ENCODE peak calls at places on chromosomes 4 and X, in seven cellular contexts. One of them, this sample, is unnamed.

GRCh38 chr4:78691971-78692814 is 84.0 kb upstream of the BMP2K start:
- DNase-seq in CD8-positive, alpha-beta T cell: no peak
- DNase-seq in ovary: no peak
- DNase-seq in hepatocyte: peak; percentile 62
- DNase-seq in HL-60: peak; percentile 56
- DNase-seq in MM.1S: no peak
- DNase-seq in HFF-Myc: no peak
- DNase-seq in this sample: no peak

GRCh38 chr4:151933122-151933827 is 172.5 kb upstream of the GATB start:
- DNase-seq in HFF-Myc: no peak
- DNase-seq in hepatocyte: no peak
- DNase-seq in CD8-positive, alpha-beta T cell: no peak
- DNase-seq in ovary: no peak
- DNase-seq in MM.1S: no peak
- DNase-seq in HL-60: no peak
- DNase-seq in this sample: no peak

GRCh38 chrX:42143866-42144592 is 220.7 kb upstream of the CASK start:
- DNase-seq in ovary: no peak
- DNase-seq in hepatocyte: no peak
- DNase-seq in MM.1S: no peak
- DNase-seq in HFF-Myc: no peak
- DNase-seq in HL-60: no peak
- DNase-seq in CD8-positive, alpha-beta T cell: no peak
- DNase-seq in this sample: no peak

GRCh38 chr4:151744614-151745013 is 16.2 kb downstream of the GATB start:
- DNase-seq in hepatocyte: peak; percentile 63
- DNase-seq in ovary: no peak
- DNase-seq in CD8-positive, alpha-beta T cell: no peak
- DNase-seq in HFF-Myc: peak; percentile 79
- DNase-seq in HL-60: no peak
- DNase-seq in MM.1S: peak; percentile 8
- DNase-seq in this sample: no peak

GRCh38 chr4:132982151-132982550 is 166.9 kb upstream of the PCDH10 start:
- DNase-seq in ovary: no peak
- DNase-seq in HL-60: no peak
- DNase-seq in CD8-positive, alpha-beta T cell: no peak
- DNase-seq in hepatocyte: no peak
- DNase-seq in MM.1S: no peak
- DNase-seq in HFF-Myc: no peak
- DNase-seq in this sample: no peak

GRCh38 chrX:20743054-20743453 is 476.3 kb upstream of the RPS6KA3 start:
- DNase-seq in CD8-positive, alpha-beta T cell: no peak
- DNase-seq in HL-60: no peak
- DNase-seq in MM.1S: no peak
- DNase-seq in hepatocyte: no peak
- DNase-seq in ovary: no peak
- DNase-seq in HFF-Myc: no peak
- DNase-seq in this sample: no peak

GRCh38 chr4:47065099-47065498 is 33.7 kb downstream of the GABRB1 start:
- DNase-seq in ovary: no peak
- DNase-seq in MM.1S: no peak
- DNase-seq in CD8-positive, alpha-beta T cell: no peak
- DNase-seq in HFF-Myc: no peak
- DNase-seq in HL-60: no peak
- DNase-seq in hepatocyte: no peak
- DNase-seq in this sample: no peak

GRCh38 chr4:66911898-66912297 is 633.4 kb downstream of the CENPC start:
- DNase-seq in hepatocyte: no peak
- DNase-seq in MM.1S: peak; percentile 70
- DNase-seq in ovary: no peak
- DNase-seq in HFF-Myc: no peak
- DNase-seq in HL-60: no peak
- DNase-seq in CD8-positive, alpha-beta T cell: no peak
- DNase-seq in this sample: no peak

GRCh38 chr4:145829629-145830395 is 108.8 kb downstream of the ZNF827 start:
- DNase-seq in ovary: no peak
- DNase-seq in CD8-positive, alpha-beta T cell: no peak
- DNase-seq in HFF-Myc: no peak
- DNase-seq in MM.1S: peak; percentile 47
- DNase-seq in HL-60: no peak
- DNase-seq in hepatocyte: no peak
- DNase-seq in this sample: peak; percentile 43

GRCh38 chrX:21781525-21781924 is 23.6 kb upstream of the SMPX start:
- DNase-seq in hepatocyte: no peak
- DNase-seq in CD8-positive, alpha-beta T cell: no peak
- DNase-seq in ovary: no peak
- DNase-seq in HL-60: no peak
- DNase-seq in HFF-Myc: no peak
- DNase-seq in MM.1S: peak; percentile 67
- DNase-seq in this sample: peak; percentile 10

GRCh38 chr4:148926861-148927260 is 484.6 kb upstream of the NR3C2 start:
- DNase-seq in ovary: no peak
- DNase-seq in CD8-positive, alpha-beta T cell: no peak
- DNase-seq in HL-60: no peak
- DNase-seq in MM.1S: no peak
- DNase-seq in hepatocyte: peak; percentile 12
- DNase-seq in HFF-Myc: no peak
- DNase-seq in this sample: no peak

GRCh38 chr4:183098723-183099536 is at the start of gene WWC2:
- DNase-seq in HL-60: peak; percentile 61
- DNase-seq in CD8-positive, alpha-beta T cell: peak; percentile 47
- DNase-seq in HFF-Myc: peak; percentile 37
- DNase-seq in hepatocyte: peak; percentile 96
- DNase-seq in MM.1S: peak; percentile 88
- DNase-seq in ovary: peak; percentile 93
- DNase-seq in this sample: no peak

GRCh38 chr4:83552924-83553323 is 17.0 kb downstream of the GPAT3 start:
- DNase-seq in HFF-Myc: peak; percentile 42
- DNase-seq in hepatocyte: no peak
- DNase-seq in HL-60: no peak
- DNase-seq in ovary: no peak
- DNase-seq in CD8-positive, alpha-beta T cell: no peak
- DNase-seq in MM.1S: peak; percentile 70
- DNase-seq in this sample: no peak

GRCh38 chr4:147913137-147913536 is 181.2 kb downstream of the ARHGAP10 start:
- DNase-seq in HFF-Myc: no peak
- DNase-seq in ovary: no peak
- DNase-seq in CD8-positive, alpha-beta T cell: no peak
- DNase-seq in MM.1S: no peak
- DNase-seq in HL-60: no peak
- DNase-seq in hepatocyte: no peak
- DNase-seq in this sample: no peak

GRCh38 chr4:89024051-89024675 is 32.8 kb downstream of the FAM13A start:
- DNase-seq in hepatocyte: peak; percentile 84
- DNase-seq in CD8-positive, alpha-beta T cell: peak; percentile 18
- DNase-seq in MM.1S: peak; percentile 78
- DNase-seq in HFF-Myc: peak; percentile 65
- DNase-seq in HL-60: peak; percentile 64
- DNase-seq in ovary: no peak
- DNase-seq in this sample: peak; percentile 38

GRCh38 chr4:8644966-8645752 is 52.6 kb downstream of the CPZ start:
- DNase-seq in hepatocyte: no peak
- DNase-seq in CD8-positive, alpha-beta T cell: no peak
- DNase-seq in HL-60: no peak
- DNase-seq in MM.1S: no peak
- DNase-seq in ovary: peak; percentile 19
- DNase-seq in HFF-Myc: no peak
- DNase-seq in this sample: no peak

GRCh38 chr4:104901438-104901837 is 245.2 kb upstream of the TET2 start:
- DNase-seq in hepatocyte: peak; percentile 21
- DNase-seq in HFF-Myc: no peak
- DNase-seq in HL-60: peak; percentile 11
- DNase-seq in CD8-positive, alpha-beta T cell: no peak
- DNase-seq in MM.1S: no peak
- DNase-seq in ovary: no peak
- DNase-seq in this sample: no peak

GRCh38 chrX:150446995-150447394 is 83.9 kb downstream of the MAMLD1 start:
- DNase-seq in HL-60: no peak
- DNase-seq in hepatocyte: no peak
- DNase-seq in HFF-Myc: no peak
- DNase-seq in ovary: no peak
- DNase-seq in CD8-positive, alpha-beta T cell: no peak
- DNase-seq in MM.1S: no peak
- DNase-seq in this sample: no peak

GRCh38 chrX:150575415-150575814 is 7.0 kb downstream of the MTM1 start:
- DNase-seq in CD8-positive, alpha-beta T cell: peak; percentile 17
- DNase-seq in ovary: no peak
- DNase-seq in HL-60: no peak
- DNase-seq in MM.1S: no peak
- DNase-seq in HFF-Myc: no peak
- DNase-seq in hepatocyte: peak; percentile 16
- DNase-seq in this sample: no peak

GRCh38 chr4:34486964-34487363 is 1757.3 kb downstream of the ARAP2 start:
- DNase-seq in CD8-positive, alpha-beta T cell: no peak
- DNase-seq in hepatocyte: no peak
- DNase-seq in ovary: no peak
- DNase-seq in MM.1S: no peak
- DNase-seq in HL-60: no peak
- DNase-seq in HFF-Myc: no peak
- DNase-seq in this sample: no peak

GRCh38 chr4:182425302-182425701 is 182.1 kb downstream of the TENM3 start:
- DNase-seq in ovary: no peak
- DNase-seq in MM.1S: no peak
- DNase-seq in HFF-Myc: no peak
- DNase-seq in HL-60: no peak
- DNase-seq in hepatocyte: no peak
- DNase-seq in CD8-positive, alpha-beta T cell: no peak
- DNase-seq in this sample: no peak

DNA sequence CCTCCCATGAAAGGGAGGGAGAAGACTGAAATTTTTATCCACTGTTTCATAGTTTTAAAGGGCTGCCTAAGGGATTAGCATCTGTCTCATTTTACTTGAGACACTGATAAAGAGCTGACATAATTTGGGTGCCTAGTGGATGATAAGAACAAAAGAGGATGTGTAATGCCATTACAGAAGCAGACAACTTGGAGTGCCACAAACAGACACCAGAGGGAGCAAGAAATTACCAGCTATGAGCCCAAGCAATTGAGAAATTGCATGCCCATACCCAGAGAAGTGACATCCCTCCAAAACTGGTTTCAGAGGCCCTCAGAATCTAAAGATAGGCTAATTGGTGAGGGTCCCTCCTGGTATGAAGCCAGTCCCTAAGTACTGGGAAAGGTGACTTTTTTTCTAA is 38.5 kb upstream of the POU3F4 start:
- DNase-seq in HFF-Myc: no peak
- DNase-seq in hepatocyte: peak; percentile 21
- DNase-seq in CD8-positive, alpha-beta T cell: no peak
- DNase-seq in MM.1S: peak; percentile 62
- DNase-seq in HL-60: peak; percentile 35
- DNase-seq in ovary: no peak
- DNase-seq in this sample: no peak
- TF ChIP-seq CTCF in HFF-Myc: no peak
- TF ChIP-seq CTCF in hepatocyte: peak; percentile 40
- TF ChIP-seq CTCF in CD8-positive, alpha-beta T cell: no peak
- TF ChIP-seq CTCF in MM.1S: peak; percentile 67
- TF ChIP-seq CTCF in HL-60: peak; percentile 33
- TF ChIP-seq CTCF in ovary: no peak
- TF ChIP-seq CTCF in this sample: peak; percentile 52

GRCh38 chr4:184907216-184907615 is 81.4 kb upstream of the ACSL1 start:
- DNase-seq in hepatocyte: no peak
- DNase-seq in CD8-positive, alpha-beta T cell: no peak
- DNase-seq in HFF-Myc: no peak
- DNase-seq in ovary: no peak
- DNase-seq in HL-60: no peak
- DNase-seq in MM.1S: no peak
- DNase-seq in this sample: no peak
- TF ChIP-seq CTCF in hepatocyte: no peak
- TF ChIP-seq CTCF in CD8-positive, alpha-beta T cell: no peak
- TF ChIP-seq CTCF in HFF-Myc: no peak
- TF ChIP-seq CTCF in ovary: no peak
- TF ChIP-seq CTCF in HL-60: no peak
- TF ChIP-seq CTCF in MM.1S: peak; percentile 14
- TF ChIP-seq CTCF in this sample: peak; percentile 27

GRCh38 chr4:48767055-48767454 is 13.0 kb downstream of the FRYL start:
- DNase-seq in ovary: no peak
- DNase-seq in HL-60: no peak
- DNase-seq in hepatocyte: no peak
- DNase-seq in HFF-Myc: no peak
- DNase-seq in MM.1S: no peak
- DNase-seq in CD8-positive, alpha-beta T cell: no peak
- DNase-seq in this sample: no peak
- TF ChIP-seq CTCF in ovary: no peak
- TF ChIP-seq CTCF in HL-60: no peak
- TF ChIP-seq CTCF in hepatocyte: no peak
- TF ChIP-seq CTCF in HFF-Myc: no peak
- TF ChIP-seq CTCF in MM.1S: no peak
- TF ChIP-seq CTCF in CD8-positive, alpha-beta T cell: no peak
- TF ChIP-seq CTCF in this sample: peak; percentile 22

GRCh38 chr4:140154572-140154891 is 548 bp upstream of the MAML3 start:
- DNase-seq in HFF-Myc: no peak
- DNase-seq in ovary: no peak
- DNase-seq in hepatocyte: no peak
- DNase-seq in HL-60: no peak
- DNase-seq in CD8-positive, alpha-beta T cell: no peak
- DNase-seq in MM.1S: no peak
- DNase-seq in this sample: no peak

GRCh38 chr4:140152760-140153418 is 1.1 kb downstream of the MAML3 start:
- DNase-seq in ovary: peak; percentile 82
- DNase-seq in HL-60: peak; percentile 51
- DNase-seq in MM.1S: peak; percentile 40
- DNase-seq in CD8-positive, alpha-beta T cell: peak; percentile 34
- DNase-seq in hepatocyte: peak; percentile 76
- DNase-seq in HFF-Myc: no peak
- DNase-seq in this sample: no peak

GRCh38 chr4:140152015-140152703 is 1.8 kb downstream of the MAML3 start:
- DNase-seq in hepatocyte: peak; percentile 91
- DNase-seq in HFF-Myc: no peak
- DNase-seq in ovary: peak; percentile 86
- DNase-seq in MM.1S: peak; percentile 70
- DNase-seq in CD8-positive, alpha-beta T cell: peak; percentile 68
- DNase-seq in HL-60: peak; percentile 83
- DNase-seq in this sample: no peak

GRCh38 chr4:140153419-140153743 is 603 bp downstream of the MAML3 start:
- DNase-seq in hepatocyte: no peak
- DNase-seq in HFF-Myc: no peak
- DNase-seq in CD8-positive, alpha-beta T cell: no peak
- DNase-seq in ovary: no peak
- DNase-seq in HL-60: peak; percentile 11
- DNase-seq in MM.1S: no peak
- DNase-seq in this sample: no peak

DNA sequence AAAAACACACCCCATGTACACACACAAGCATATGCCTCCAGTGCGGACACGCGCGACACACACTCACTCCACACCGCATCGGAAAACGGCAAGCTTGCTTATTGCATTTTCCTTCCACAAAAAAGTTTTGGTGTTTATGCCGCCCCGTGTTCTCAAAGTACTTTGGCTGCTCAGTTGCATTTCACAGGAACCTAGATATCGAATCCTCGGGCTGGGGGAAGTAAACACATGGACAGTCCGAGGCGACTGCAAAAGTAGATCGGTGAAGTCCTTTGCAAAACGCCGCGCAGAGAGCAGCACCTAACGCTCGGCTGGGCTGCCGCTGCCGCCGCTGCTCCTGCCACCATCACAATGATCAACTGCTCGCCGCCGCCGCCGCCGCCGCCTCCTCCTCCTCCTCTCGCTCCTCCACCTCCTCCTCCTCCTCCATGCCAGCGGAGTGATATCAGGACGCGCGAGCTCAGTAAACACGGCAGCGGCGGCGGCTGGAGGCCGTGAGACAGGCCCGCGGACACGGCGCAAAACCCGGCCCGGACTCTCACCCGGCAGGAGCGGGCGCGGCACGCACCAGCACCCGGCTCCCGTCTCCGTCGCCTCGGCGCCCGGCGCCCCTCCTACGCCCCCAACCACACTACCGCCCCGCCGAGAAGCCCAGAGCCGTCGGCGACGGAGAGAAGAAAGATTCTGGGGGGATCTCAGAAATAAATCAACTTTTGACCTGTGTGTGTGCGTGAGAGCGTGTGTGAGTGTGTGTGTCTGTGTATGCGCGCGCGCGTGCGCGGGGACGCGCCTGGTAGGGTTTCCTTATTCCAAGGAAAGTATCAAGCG is at the start of gene MAML3:
- DNase-seq in hepatocyte: peak; percentile 96
- DNase-seq in CD8-positive, alpha-beta T cell: peak; percentile 69
- DNase-seq in MM.1S: peak; percentile 93
- DNase-seq in HFF-Myc: peak; percentile 61
- DNase-seq in ovary: peak; percentile 96
- DNase-seq in HL-60: peak; percentile 96
- DNase-seq in this sample: no peak
- TF ChIP-seq CTCF in hepatocyte: no peak
- TF ChIP-seq CTCF in CD8-positive, alpha-beta T cell: no peak
- TF ChIP-seq CTCF in MM.1S: no peak
- TF ChIP-seq CTCF in HFF-Myc: no peak
- TF ChIP-seq CTCF in ovary: peak; percentile 11
- TF ChIP-seq CTCF in HL-60: no peak
- TF ChIP-seq CTCF in this sample: no peak